ENCODE peak calls at places on chromosomes 3 and 15, in eight cellular contexts. J is stimulated activated CD4-positive, alpha-beta T cell treated with anti-CD3 and anti-CD28 coated beads, TNF-alpha, amount 100 ng/mL, for 4 hours; K is HEK293T; O is activated gamma-delta T cell treated with Interleukin-2 at 50 U/mL for 16 hours; M is activated T-helper 1 cell treated with Interleukin-2 at 50 U/mL for 16 hours; U is skeletal muscle cell; W is glutamatergic neuron; T is tibial nerve. S is an unnamed sample.

GRCh38 chr3:149280950-149281349 is 52.5 kb downstream of the TM4SF18 start:
- DNase-seq in J (no peak), K (no peak), O (no peak), M (no peak), U (no peak), W (no peak), T (no peak), S (no peak)

GRCh38 chr3:129068291-129068886 is 7.8 kb downstream of the GP9 start:
- DNase-seq in J (no peak), K (no peak), O (no peak), M (no peak), U (no peak), W (no peak), T (no peak), S (no peak)

GRCh38 chr15:77803487-77803886 is 170.8 kb upstream of the LINGO1 start:
- DNase-seq in J (no peak), K (no peak), O (no peak), M (no peak), U (no peak), W (no peak), T (no peak), S (no peak)

GRCh38 chr3:88003115-88003755 is 55.6 kb downstream of the CGGBP1 start:
- DNase-seq in J (no peak), K (peak), O (no peak), M (no peak), U (no peak), W (no peak), T (no peak), S (peak)

GRCh38 chr3:100386437-100387064 is 14.3 kb downstream of the TOMM70 start:
- DNase-seq in J (no peak), K (no peak), O (no peak), M (no peak), U (no peak), W (no peak), T (no peak), S (no peak)

GRCh38 chr15:91948001-91948608 is 94.6 kb downstream of the SLCO3A1 start:
- DNase-seq in J (no peak), K (no peak), O (no peak), M (no peak), U (no peak), W (no peak), T (no peak), S (peak)

GRCh38 chr15:81347910-81348309 is 24.0 kb upstream of the STARD5 start:
- DNase-seq in J (no peak), K (no peak), O (no peak), M (no peak), U (no peak), W (no peak), T (no peak), S (no peak)

GRCh38 chr3:9966841-9967240 is 14.6 kb upstream of the PRRT3 start:
- DNase-seq in J (no peak), K (no peak), O (no peak), M (no peak), U (no peak), W (no peak), T (no peak), S (no peak)

GRCh38 chr3:23992051-23992628 is 47.1 kb downstream of the NR1D2 start:
- DNase-seq in J (no peak), K (no peak), O (no peak), M (no peak), U (no peak), W (no peak), T (no peak), S (peak)

GRCh38 chr3:36312351-36312750 is 68.0 kb upstream of the STAC start:
- DNase-seq in J (no peak), K (no peak), O (no peak), M (no peak), U (no peak), W (no peak), T (no peak), S (no peak)

GRCh38 chr15:96183927-96184266 is 146.6 kb upstream of the NR2F2 start:
- DNase-seq in J (no peak), K (no peak), O (no peak), M (no peak), U (no peak), W (no peak), T (no peak), S (no peak)

GRCh38 chr3:75737831-75738493 is 47.4 kb downstream of the ZNF717 start:
- DNase-seq in J (no peak), K (no peak), O (no peak), M (no peak), U (no peak), W (no peak), T (no peak), S (no peak)

GRCh38 chr3:37990527-37990926 is at the start of gene VILL:
- DNase-seq in J (no peak), K (no peak), O (no peak), M (no peak), U (no peak), W (peak), T (peak), S (peak)

GRCh38 chr3:196323723-196324122 is 5.7 kb upstream of the DYNLT2B start:
- DNase-seq in J (no peak), K (peak), O (no peak), M (no peak), U (no peak), W (peak), T (no peak), S (peak)

GRCh38 chr15:63860161-63860954 is 26.6 kb upstream of the HERC1 start:
- DNase-seq in J (peak), K (no peak), O (peak), M (peak), U (no peak), W (no peak), T (no peak), S (no peak)

GRCh38 chr3:42723146-42723683 is 20.6 kb upstream of the HHATL start:
- DNase-seq in J (no peak), K (no peak), O (no peak), M (no peak), U (no peak), W (no peak), T (no peak), S (no peak)

GRCh38 chr15:84654689-84655453 is 788 bp upstream of the WDR73 start:
- DNase-seq in J (peak), K (peak), O (peak), M (peak), U (peak), W (peak), T (peak), S (peak)

GRCh38 chr3:108001457-108001856 is 89.4 kb downstream of the CD47 start:
- DNase-seq in J (no peak), K (no peak), O (no peak), M (no peak), U (no peak), W (no peak), T (no peak), S (no peak)

GRCh38 chr3:46114324-46114988 is 87.2 kb upstream of the XCR1 start:
- DNase-seq in J (no peak), K (no peak), O (no peak), M (no peak), U (peak), W (no peak), T (no peak), S (no peak)

GRCh38 chr3:12462159-12462962 is 21.9 kb upstream of the TSEN2 start:
- DNase-seq in J (no peak), K (no peak), O (peak), M (no peak), U (no peak), W (no peak), T (no peak), S (no peak)